ENCODE peak calls at places on chromosome 3, in five cellular contexts. One of them, this sample, is unnamed.

GRCh38 chr3:38472342-38472741 is 18.7 kb downstream of the ACVR2B start:
- DNase-seq in GM18507: no peak
- DNase-seq in T-helper 1 cell: no peak
- DNase-seq in activated naive CD4-positive, alpha-beta T cell: no peak
- DNase-seq in LoVo: no peak
- DNase-seq in this sample: no peak

GRCh38 chr3:184461219-184461618 is 81.4 kb downstream of the CHRD start:
- DNase-seq in GM18507: no peak
- DNase-seq in T-helper 1 cell: no peak
- DNase-seq in activated naive CD4-positive, alpha-beta T cell: no peak
- DNase-seq in LoVo: no peak
- DNase-seq in this sample: no peak

GRCh38 chr3:82978368-82978767 is 1216.9 kb upstream of the GBE1 start:
- DNase-seq in GM18507: no peak
- DNase-seq in T-helper 1 cell: no peak
- DNase-seq in activated naive CD4-positive, alpha-beta T cell: no peak
- DNase-seq in LoVo: no peak
- DNase-seq in this sample: no peak

GRCh38 chr3:32084870-32085269 is 21.6 kb upstream of the GPD1L start:
- DNase-seq in GM18507: no peak
- DNase-seq in T-helper 1 cell: no peak
- DNase-seq in activated naive CD4-positive, alpha-beta T cell: no peak
- DNase-seq in LoVo: no peak
- DNase-seq in this sample: no peak

GRCh38 chr3:139173372-139174108 is 128.8 kb upstream of the PRR23C start:
- DNase-seq in GM18507: no peak
- DNase-seq in T-helper 1 cell: peak; percentile 9
- DNase-seq in activated naive CD4-positive, alpha-beta T cell: no peak
- DNase-seq in LoVo: peak; percentile 9
- DNase-seq in this sample: no peak

GRCh38 chr3:45153658-45154437 is 7.7 kb upstream of the CDCP1 start:
- DNase-seq in GM18507: no peak
- DNase-seq in T-helper 1 cell: no peak
- DNase-seq in activated naive CD4-positive, alpha-beta T cell: no peak
- DNase-seq in LoVo: no peak
- DNase-seq in this sample: no peak

GRCh38 chr3:128554100-128554464 is 61.1 kb upstream of the GATA2 start:
- DNase-seq in GM18507: no peak
- DNase-seq in T-helper 1 cell: no peak
- DNase-seq in activated naive CD4-positive, alpha-beta T cell: no peak
- DNase-seq in LoVo: no peak
- DNase-seq in this sample: no peak

GRCh38 chr3:158097571-158098553 is 8.4 kb downstream of the SHOX2 start:
- DNase-seq in GM18507: peak; percentile 84
- DNase-seq in T-helper 1 cell: peak; percentile 76
- DNase-seq in activated naive CD4-positive, alpha-beta T cell: peak; percentile 42
- DNase-seq in LoVo: peak; percentile 94
- DNase-seq in this sample: no peak

GRCh38 chr3:55792010-55792409 is 304.9 kb upstream of the WNT5A start:
- DNase-seq in GM18507: no peak
- DNase-seq in T-helper 1 cell: no peak
- DNase-seq in activated naive CD4-positive, alpha-beta T cell: no peak
- DNase-seq in LoVo: no peak
- DNase-seq in this sample: no peak

GRCh38 chr3:16124636-16125035 is 49.8 kb upstream of the GALNT15 start:
- DNase-seq in GM18507: no peak
- DNase-seq in T-helper 1 cell: no peak
- DNase-seq in activated naive CD4-positive, alpha-beta T cell: no peak
- DNase-seq in LoVo: no peak
- DNase-seq in this sample: no peak

GRCh38 chr3:43105224-43105596 is 669 bp downstream of the POMGNT2 start:
- DNase-seq in GM18507: no peak
- DNase-seq in T-helper 1 cell: no peak
- DNase-seq in activated naive CD4-positive, alpha-beta T cell: no peak
- DNase-seq in LoVo: no peak
- DNase-seq in this sample: no peak

GRCh38 chr3:10160346-10160745 is 4.4 kb upstream of the IRAK2 start:
- DNase-seq in GM18507: no peak
- DNase-seq in T-helper 1 cell: no peak
- DNase-seq in activated naive CD4-positive, alpha-beta T cell: no peak
- DNase-seq in LoVo: no peak
- DNase-seq in this sample: no peak

GRCh38 chr3:132218817-132219390 is 98.3 kb upstream of the ACP3 start:
- DNase-seq in GM18507: no peak
- DNase-seq in T-helper 1 cell: no peak
- DNase-seq in activated naive CD4-positive, alpha-beta T cell: no peak
- DNase-seq in LoVo: no peak
- DNase-seq in this sample: no peak

GRCh38 chr3:94024385-94024784 is 4.0 kb downstream of the STX19 start:
- DNase-seq in GM18507: no peak
- DNase-seq in T-helper 1 cell: no peak
- DNase-seq in activated naive CD4-positive, alpha-beta T cell: no peak
- DNase-seq in LoVo: no peak
- DNase-seq in this sample: no peak

GRCh38 chr3:112770026-112770626 is 76.5 kb downstream of the CD200R1L start:
- DNase-seq in GM18507: no peak
- DNase-seq in T-helper 1 cell: peak; percentile 21
- DNase-seq in activated naive CD4-positive, alpha-beta T cell: no peak
- DNase-seq in LoVo: no peak
- DNase-seq in this sample: peak; percentile 10

GRCh38 chr3:179706233-179706632 is 53.4 kb downstream of the USP13 start:
- DNase-seq in GM18507: no peak
- DNase-seq in T-helper 1 cell: no peak
- DNase-seq in activated naive CD4-positive, alpha-beta T cell: no peak
- DNase-seq in LoVo: no peak
- DNase-seq in this sample: no peak

GRCh38 chr3:50617096-50617791 is at the start of gene MAPKAPK3:
- DNase-seq in GM18507: no peak
- DNase-seq in T-helper 1 cell: no peak
- DNase-seq in activated naive CD4-positive, alpha-beta T cell: no peak
- DNase-seq in LoVo: no peak
- DNase-seq in this sample: no peak

GRCh38 chr3:93969443-93969842 is 4.3 kb downstream of the PROS1 start:
- DNase-seq in GM18507: no peak
- DNase-seq in T-helper 1 cell: no peak
- DNase-seq in activated naive CD4-positive, alpha-beta T cell: no peak
- DNase-seq in LoVo: no peak
- DNase-seq in this sample: peak; percentile 12

This sample was measured in HCT116.